ENCODE peak calls at places on chromosomes 16 and 17, in six cellular contexts. One of them, this sample, is unnamed.
A peak's percentile ranks its signal among the peaks of the same experiment; 100 is the strongest.

GRCh38 chr17:79223471-79223870 is 148.8 kb downstream of the ENGASE start:
- DNase-seq in adrenal gland: no peak
- DNase-seq in tibial nerve: no peak
- DNase-seq in heart left ventricle: no peak
- DNase-seq in cardiac muscle cell: no peak
- DNase-seq in hepatocyte: no peak
- DNase-seq in this sample: no peak

GRCh38 chr17:64001763-64002529 is 3.8 kb downstream of the PRR29 start:
- DNase-seq in adrenal gland: peak; percentile 73
- DNase-seq in tibial nerve: no peak
- DNase-seq in heart left ventricle: peak; percentile 66
- DNase-seq in cardiac muscle cell: peak; percentile 74
- DNase-seq in hepatocyte: no peak
- DNase-seq in this sample: peak; percentile 77

GRCh38 chr17:81387235-81388060 is 7.8 kb upstream of the BAHCC1 start:
- DNase-seq in adrenal gland: peak; percentile 87
- DNase-seq in tibial nerve: no peak
- DNase-seq in heart left ventricle: peak; percentile 80
- DNase-seq in cardiac muscle cell: peak; percentile 65
- DNase-seq in hepatocyte: peak; percentile 80
- DNase-seq in this sample: no peak

GRCh38 chr17:37774508-37774907 is 29.6 kb upstream of the HNF1B start:
- DNase-seq in adrenal gland: no peak
- DNase-seq in tibial nerve: no peak
- DNase-seq in heart left ventricle: no peak
- DNase-seq in cardiac muscle cell: no peak
- DNase-seq in hepatocyte: no peak
- DNase-seq in this sample: no peak

GRCh38 chr17:5719976-5720375 is 135.7 kb upstream of the NLRP1 start:
- DNase-seq in adrenal gland: no peak
- DNase-seq in tibial nerve: no peak
- DNase-seq in heart left ventricle: no peak
- DNase-seq in cardiac muscle cell: no peak
- DNase-seq in hepatocyte: no peak
- DNase-seq in this sample: no peak

GRCh38 chr16:1155353-1156110 is 2.6 kb downstream of the CACNA1H start:
- DNase-seq in adrenal gland: no peak
- DNase-seq in tibial nerve: no peak
- DNase-seq in heart left ventricle: no peak
- DNase-seq in cardiac muscle cell: no peak
- DNase-seq in hepatocyte: no peak
- DNase-seq in this sample: no peak

GRCh38 chr17:17416400-17417360 is 60.1 kb upstream of the MED9 start:
- DNase-seq in adrenal gland: peak; percentile 71
- DNase-seq in tibial nerve: no peak
- DNase-seq in heart left ventricle: no peak
- DNase-seq in cardiac muscle cell: peak; percentile 65
- DNase-seq in hepatocyte: peak; percentile 36
- DNase-seq in this sample: no peak

GRCh38 chr17:68356520-68356919 is 65.2 kb downstream of the ARSG start:
- DNase-seq in adrenal gland: no peak
- DNase-seq in tibial nerve: no peak
- DNase-seq in heart left ventricle: no peak
- DNase-seq in cardiac muscle cell: no peak
- DNase-seq in hepatocyte: no peak
- DNase-seq in this sample: no peak

GRCh38 chr16:80441935-80442334 is 98.9 kb upstream of the DYNLRB2 start:
- DNase-seq in adrenal gland: no peak
- DNase-seq in tibial nerve: no peak
- DNase-seq in heart left ventricle: no peak
- DNase-seq in cardiac muscle cell: no peak
- DNase-seq in hepatocyte: no peak
- DNase-seq in this sample: no peak

GRCh38 chr16:24286713-24287405 is 30.7 kb downstream of the CACNG3 start:
- DNase-seq in adrenal gland: no peak
- DNase-seq in tibial nerve: no peak
- DNase-seq in heart left ventricle: no peak
- DNase-seq in cardiac muscle cell: no peak
- DNase-seq in hepatocyte: no peak
- DNase-seq in this sample: no peak

GRCh38 chr17:60160829-60161501 is 11.2 kb downstream of the CA4 start:
- DNase-seq in adrenal gland: no peak
- DNase-seq in tibial nerve: no peak
- DNase-seq in heart left ventricle: no peak
- DNase-seq in cardiac muscle cell: no peak
- DNase-seq in hepatocyte: no peak
- DNase-seq in this sample: no peak

GRCh38 chr16:69328854-69329316 is 1.5 kb downstream of the PDF start:
- DNase-seq in adrenal gland: peak; percentile 65
- DNase-seq in tibial nerve: no peak
- DNase-seq in heart left ventricle: no peak
- DNase-seq in cardiac muscle cell: no peak
- DNase-seq in hepatocyte: no peak
- DNase-seq in this sample: no peak

GRCh38 chr17:16007439-16007838 is 7.8 kb downstream of the TTC19 start:
- DNase-seq in adrenal gland: no peak
- DNase-seq in tibial nerve: no peak
- DNase-seq in heart left ventricle: no peak
- DNase-seq in cardiac muscle cell: no peak
- DNase-seq in hepatocyte: no peak
- DNase-seq in this sample: no peak

GRCh38 chr17:82668631-82669099 is 20.4 kb upstream of the WDR45B start:
- DNase-seq in adrenal gland: peak; percentile 73
- DNase-seq in tibial nerve: no peak
- DNase-seq in heart left ventricle: peak; percentile 48
- DNase-seq in cardiac muscle cell: peak; percentile 51
- DNase-seq in hepatocyte: peak; percentile 81
- DNase-seq in this sample: peak; percentile 84

GRCh38 chr16:28210979-28211505 is 723 bp downstream of the XPO6 start:
- DNase-seq in adrenal gland: peak; percentile 86
- DNase-seq in tibial nerve: peak; percentile 31
- DNase-seq in heart left ventricle: peak; percentile 68
- DNase-seq in cardiac muscle cell: peak; percentile 72
- DNase-seq in hepatocyte: peak; percentile 90
- DNase-seq in this sample: peak; percentile 86
- H3K4me1 ChIP-seq in adrenal gland: peaks cover 12% of the 10 kb centered on the region
- H3K4me1 ChIP-seq in tibial nerve: peaks cover 12% of the 10 kb centered on the region
- H3K4me1 ChIP-seq in heart left ventricle: peaks cover 26% of the 10 kb centered on the region
- H3K4me1 ChIP-seq in cardiac muscle cell: peaks cover 4% of the 10 kb centered on the region
- H3K4me1 ChIP-seq in hepatocyte: peaks cover 17% of the 10 kb centered on the region
- H3K4me1 ChIP-seq in this sample: peaks cover 17% of the 10 kb centered on the region

GRCh38 chr17:44207319-44207718 is 7.6 kb upstream of the ATXN7L3 start:
- DNase-seq in adrenal gland: no peak
- DNase-seq in tibial nerve: no peak
- DNase-seq in heart left ventricle: no peak
- DNase-seq in cardiac muscle cell: no peak
- DNase-seq in hepatocyte: no peak
- DNase-seq in this sample: no peak
- H3K36me3 ChIP-seq in adrenal gland: no peaks in the 10 kb centered on the region
- H3K36me3 ChIP-seq in tibial nerve: peaks cover 2% of the 10 kb centered on the region
- H3K36me3 ChIP-seq in heart left ventricle: peaks cover 49% of the 10 kb centered on the region
- H3K36me3 ChIP-seq in cardiac muscle cell: peaks cover 19% of the 10 kb centered on the region
- H3K36me3 ChIP-seq in hepatocyte: no peaks in the 10 kb centered on the region
- H3K36me3 ChIP-seq in this sample: peaks cover 9% of the 10 kb centered on the region

GRCh38 chr16:82176204-82176603 is 6.2 kb upstream of the MPHOSPH6 start:
- DNase-seq in adrenal gland: no peak
- DNase-seq in tibial nerve: no peak
- DNase-seq in heart left ventricle: no peak
- DNase-seq in cardiac muscle cell: no peak
- DNase-seq in hepatocyte: no peak
- DNase-seq in this sample: no peak
- TF ChIP-seq CTCF in adrenal gland: no peak
- TF ChIP-seq CTCF in tibial nerve: no peak
- TF ChIP-seq CTCF in heart left ventricle: no peak
- TF ChIP-seq CTCF in cardiac muscle cell: no peak
- TF ChIP-seq CTCF in hepatocyte: no peak
- TF ChIP-seq CTCF in this sample: no peak

DNA sequence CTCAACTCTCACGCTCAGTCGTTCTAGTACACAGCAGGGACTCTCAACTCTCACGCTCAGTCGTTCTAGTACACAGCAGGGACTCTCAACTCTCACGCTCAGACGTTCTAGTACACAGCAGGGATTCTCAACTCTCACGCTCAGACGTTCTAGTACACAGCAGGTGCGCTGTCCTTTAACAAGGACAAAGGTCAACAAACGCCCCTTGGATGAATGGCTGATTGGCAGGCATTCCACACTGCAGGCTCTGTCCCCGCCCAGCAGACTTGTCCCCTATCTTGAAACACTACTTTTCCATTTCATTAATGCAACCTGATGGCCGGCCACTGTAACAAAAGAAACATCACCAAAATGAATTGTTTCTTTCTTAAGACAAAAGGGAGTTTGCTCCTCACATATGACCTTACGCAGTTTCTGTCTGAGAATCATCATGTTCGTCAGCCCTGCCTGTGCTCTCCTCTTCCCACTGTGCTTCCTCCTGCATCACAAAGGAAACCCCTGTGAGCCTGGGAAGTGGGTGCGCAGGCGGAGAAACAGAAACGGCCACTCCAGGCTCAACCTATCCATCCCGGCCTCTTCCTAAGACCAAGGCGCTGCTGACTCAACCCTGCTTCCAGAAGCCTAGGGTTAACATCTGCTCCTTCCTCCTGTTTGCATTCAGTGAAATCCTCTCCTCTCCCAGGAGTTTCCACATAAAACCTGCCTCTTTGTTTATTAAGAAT is 59.8 kb downstream of the ANKRD11 start:
- DNase-seq in adrenal gland: no peak
- DNase-seq in tibial nerve: no peak
- DNase-seq in heart left ventricle: no peak
- DNase-seq in cardiac muscle cell: no peak
- DNase-seq in hepatocyte: peak; percentile 66
- DNase-seq in this sample: no peak
- H3K4me1 ChIP-seq in adrenal gland: peaks cover 11% of the 10 kb centered on the region
- H3K4me1 ChIP-seq in tibial nerve: peaks cover 27% of the 10 kb centered on the region
- H3K4me1 ChIP-seq in heart left ventricle: peaks cover 63% of the 10 kb centered on the region
- H3K4me1 ChIP-seq in cardiac muscle cell: peaks cover 9% of the 10 kb centered on the region
- H3K4me1 ChIP-seq in hepatocyte: peaks cover 21% of the 10 kb centered on the region
- H3K4me1 ChIP-seq in this sample: peaks cover 55% of the 10 kb centered on the region

DNA sequence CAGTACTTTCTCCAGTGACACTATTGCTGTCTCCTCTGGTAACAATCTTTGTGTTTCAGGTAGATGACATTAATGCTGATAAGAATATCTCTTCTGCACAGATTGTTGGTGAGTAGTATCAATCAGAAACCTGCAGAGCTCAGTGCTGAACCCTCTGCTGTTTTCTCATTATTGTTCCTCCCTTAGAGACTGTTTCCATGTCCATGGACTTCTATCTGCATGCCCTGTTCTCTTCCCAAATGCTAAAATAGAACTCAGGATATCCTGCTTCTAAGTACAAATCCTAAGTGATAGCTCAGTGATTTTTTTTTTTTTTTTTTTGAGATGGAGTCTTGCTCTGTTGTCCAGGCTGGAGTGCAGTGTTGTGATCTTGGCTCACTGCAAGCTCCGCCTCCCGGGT is 29.4 kb downstream of the IST1 start:
- DNase-seq in adrenal gland: no peak
- DNase-seq in tibial nerve: no peak
- DNase-seq in heart left ventricle: no peak
- DNase-seq in cardiac muscle cell: no peak
- DNase-seq in hepatocyte: no peak
- DNase-seq in this sample: no peak
- H3K36me3 ChIP-seq in adrenal gland: no peaks in the 10 kb centered on the region
- H3K36me3 ChIP-seq in tibial nerve: no peaks in the 10 kb centered on the region
- H3K36me3 ChIP-seq in heart left ventricle: peaks cover 78% of the 10 kb centered on the region
- H3K36me3 ChIP-seq in cardiac muscle cell: peaks cover 80% of the 10 kb centered on the region
- H3K36me3 ChIP-seq in hepatocyte: peaks cover 3% of the 10 kb centered on the region
- H3K36me3 ChIP-seq in this sample: peaks cover 23% of the 10 kb centered on the region